ENCODE peak calls at places on chromosomes 16 and 17, in seven cellular contexts. A is HCT116, K is fibroblast of lung, P is AG04450, M is cardiac muscle cell, J is A549, N is mucosa of descending colon. Z is an unnamed sample.
A peak's percentile ranks its signal among the peaks of the same experiment; 100 is the strongest.

GRCh38 chr17:74305865-74306654 is 20.0 kb upstream of the KIF19 start:
- DNase-seq in A (no peak), N (peak; percentile 29), K (no peak), J (peak; percentile 28), M (no peak), P (no peak), Z (no peak)

GRCh38 chr16:85678821-85679220 is 9.9 kb downstream of the GINS2 start:
- DNase-seq in K (no peak), M (no peak), A (no peak), N (peak; percentile 74), J (no peak), P (no peak), Z (no peak)

GRCh38 chr17:48551601-48552452 is 6.9 kb upstream of the HOXB2 start:
- DNase-seq in N (no peak), A (no peak), K (peak; percentile 55), J (no peak), P (no peak), M (no peak), Z (no peak)

GRCh38 chr17:2146132-2146871 is 91.4 kb downstream of the HIC1 start:
- DNase-seq in A (no peak), K (no peak), M (no peak), N (no peak), J (no peak), P (no peak), Z (no peak)

GRCh38 chr17:47864791-47865216 is 13.8 kb upstream of the SP6 start:
- DNase-seq in J (no peak), K (no peak), P (no peak), N (no peak), M (no peak), A (no peak), Z (no peak)

GRCh38 chr17:12732366-12732765 is 56.9 kb upstream of the ARHGAP44 start:
- DNase-seq in A (no peak), P (no peak), K (no peak), M (no peak), N (no peak), J (no peak), Z (no peak)

GRCh38 chr16:79186196-79186595 is 414.3 kb downstream of the MAF start:
- DNase-seq in K (no peak), N (no peak), M (peak; percentile 14), J (no peak), A (no peak), P (no peak), Z (no peak)

GRCh38 chr17:72539981-72540897 is 419.4 kb downstream of the SOX9 start:
- DNase-seq in N (peak; percentile 80), J (peak; percentile 79), M (peak; percentile 84), A (peak; percentile 45), K (peak; percentile 72), P (no peak), Z (no peak)

GRCh38 chr16:24635900-24636610 is 93.4 kb upstream of the TNRC6A start:
- DNase-seq in N (peak; percentile 68), M (peak; percentile 52), J (peak; percentile 92), K (peak; percentile 96), A (no peak), P (peak; percentile 86), Z (peak; percentile 92)

GRCh38 chr17:71287246-71287828 is 833.5 kb upstream of the SOX9 start:
- DNase-seq in N (peak; percentile 24), P (no peak), A (no peak), K (no peak), J (no peak), M (no peak), Z (no peak)

GRCh38 chr17:60457148-60457547 is 34.9 kb downstream of the CHCT1 start:
- DNase-seq in J (no peak), N (no peak), P (no peak), A (no peak), K (no peak), M (no peak), Z (no peak)

GRCh38 chr17:80833952-80834895 is 157.4 kb upstream of the CHMP6 start:
- DNase-seq in N (peak; percentile 34), K (peak; percentile 77), P (no peak), J (no peak), M (no peak), A (no peak), Z (peak; percentile 80)

GRCh38 chr16:55915116-55915827 is 40.1 kb upstream of the CES5A start:
- DNase-seq in J (no peak), A (no peak), M (no peak), P (no peak), K (no peak), N (no peak), Z (no peak)

GRCh38 chr17:70320642-70321345 is 151.5 kb downstream of the KCNJ2 start:
- DNase-seq in K (peak; percentile 95), P (no peak), M (peak; percentile 14), N (peak; percentile 51), J (no peak), A (no peak), Z (no peak)

GRCh38 chr16:79001156-79001997 is 599.2 kb downstream of the MAF start:
- DNase-seq in J (no peak), K (no peak), N (no peak), A (no peak), M (peak; percentile 76), P (no peak), Z (no peak)

GRCh38 chr17:81991684-81992513 is 14.5 kb downstream of the ASPSCR1 start:
- DNase-seq in M (peak; percentile 25), K (peak; percentile 76), N (peak; percentile 89), P (no peak), A (no peak), J (peak; percentile 50), Z (peak; percentile 29)

GRCh38 chr17:61503961-61504360 is 51.7 kb downstream of the TBX4 start:
- DNase-seq in J (no peak), M (no peak), N (no peak), P (no peak), K (no peak), A (no peak), Z (no peak)

GRCh38 chr17:37841232-37841631 is 83.0 kb upstream of the TBC1D3K start:
- DNase-seq in M (no peak), P (no peak), N (no peak), A (no peak), J (no peak), K (no peak), Z (no peak)

DNA sequence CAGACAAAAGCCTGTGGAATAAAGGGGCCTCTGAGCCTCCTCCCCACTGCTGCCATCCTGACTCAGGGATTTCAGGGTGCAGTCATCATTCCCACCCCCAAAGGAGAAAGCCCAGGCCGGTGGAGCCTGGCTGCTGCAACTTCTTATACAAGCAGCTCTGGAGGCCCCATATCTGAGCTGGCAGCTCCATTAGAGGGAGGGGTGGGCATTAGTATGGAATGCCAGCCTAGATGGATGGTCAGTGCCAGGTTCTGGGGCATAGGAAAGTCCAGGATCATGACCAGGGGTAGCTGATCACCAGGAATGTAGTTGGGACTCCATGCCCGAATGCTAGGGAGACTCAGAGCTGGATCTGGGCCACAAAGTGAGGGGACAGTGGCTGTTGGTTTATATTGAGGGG is 581.0 kb downstream of the KCNJ18 start:
- DNase-seq in A (no peak), J (no peak), N (no peak), P (no peak), K (no peak), M (no peak), Z (no peak)
- H3K4me3 ChIP-seq in A (no peak overlapping the region), J (no peak overlapping the region), N (no peak overlapping the region), P (no peak overlapping the region), K (no peak overlapping the region), M (no peak overlapping the region), Z (no peak overlapping the region)

GRCh38 chr16:2816751-2817495 is at the start of gene PRSS21:
- DNase-seq in P (no peak), M (no peak), K (no peak), A (no peak), N (no peak), J (no peak), Z (no peak)
- TF ChIP-seq CTCF in P (peak; percentile 9), M (no peak), K (no peak), A (no peak), N (no peak), J (no peak), Z (no peak)

DNA sequence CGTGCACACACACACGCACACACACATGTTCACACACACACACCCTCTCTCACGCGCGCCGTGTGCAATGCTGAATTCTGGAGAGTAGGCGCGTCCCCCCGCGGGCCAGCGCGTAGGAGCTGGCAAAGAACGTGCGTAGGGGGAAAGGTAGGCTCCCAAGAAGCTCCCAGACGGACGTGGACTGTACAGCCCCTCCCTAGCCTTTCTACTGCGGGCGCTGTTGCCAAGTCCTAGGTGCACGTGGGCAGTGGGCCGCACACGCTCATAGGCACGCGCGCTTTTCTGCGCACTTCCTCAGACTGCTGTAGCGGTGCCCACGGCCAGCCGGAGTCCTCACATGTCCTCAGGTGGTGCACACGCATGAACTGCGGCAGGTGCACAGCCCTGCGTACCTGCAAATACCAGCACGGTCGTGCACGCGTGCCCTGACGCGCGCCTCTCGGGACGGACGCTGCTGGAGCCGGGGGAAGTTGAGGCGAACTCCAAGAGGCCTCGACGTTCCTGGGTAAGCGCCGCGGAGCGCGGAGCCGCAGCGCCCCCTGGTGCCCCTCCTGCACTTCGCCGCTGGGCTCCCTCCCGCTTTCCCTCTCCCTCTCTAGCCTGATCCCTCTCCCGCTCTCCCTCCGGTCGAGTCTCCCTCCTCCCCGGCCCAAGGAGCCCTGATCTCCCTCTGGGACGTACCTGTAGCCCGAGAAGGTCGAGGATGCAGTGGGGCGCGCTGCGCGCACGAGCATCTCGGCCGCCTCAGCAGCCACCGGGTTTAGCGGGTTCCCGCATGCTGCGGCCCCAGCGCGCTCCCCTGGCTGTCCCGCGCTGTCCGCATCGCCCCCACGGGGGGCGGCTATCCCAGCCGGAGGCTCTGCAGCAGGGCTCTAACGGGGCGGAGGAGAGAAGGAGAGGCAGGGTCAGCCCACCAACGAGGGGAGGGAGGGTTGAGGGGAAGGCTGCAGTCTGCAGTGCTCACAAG is 749 bp downstream of the GRIN2A start:
- DNase-seq in J (peak; percentile 69), K (peak; percentile 18), N (peak; percentile 56), M (peak; percentile 82), P (no peak), A (peak; percentile 21), Z (no peak)
- H3K4me3 ChIP-seq in J (peak overlapping the region; percentile 35), K (no peak overlapping the region), N (no peak overlapping the region), M (peak overlapping the region; percentile 33), P (no peak overlapping the region), A (no peak overlapping the region), Z (no peak overlapping the region)

DNA sequence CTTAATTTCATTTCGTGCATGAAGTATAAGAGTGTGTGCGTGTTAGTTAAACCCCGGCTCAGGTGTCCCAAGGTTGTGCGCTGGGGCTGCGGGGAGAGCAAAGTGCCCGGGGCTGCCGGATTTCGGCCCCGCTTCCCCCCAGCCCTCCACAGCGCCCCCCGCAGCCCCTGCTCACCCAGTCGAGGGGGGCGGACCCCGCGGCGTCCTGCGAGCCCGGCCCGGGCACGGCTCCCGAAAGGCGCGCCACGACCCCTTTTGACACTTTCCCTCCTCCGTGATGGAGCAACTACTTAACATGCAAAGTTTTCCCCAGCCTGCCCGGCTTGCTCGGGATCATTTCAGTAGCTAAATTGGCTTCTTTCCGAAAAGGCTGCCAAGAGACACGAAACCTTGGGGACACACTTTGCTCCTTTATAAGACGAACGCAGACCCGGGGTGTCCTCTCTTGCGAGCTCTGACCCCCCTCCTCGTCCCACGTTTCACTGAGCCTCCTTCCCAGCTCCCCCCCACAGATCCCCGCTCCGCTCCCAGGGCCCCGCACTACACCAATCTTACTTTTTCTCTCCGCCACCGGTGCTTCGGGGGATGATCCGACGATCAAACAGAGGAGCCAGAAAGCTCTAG is 589 bp downstream of the C17orf58 start:
- DNase-seq in K (peak; percentile 14), J (no peak), N (peak; percentile 36), A (no peak), P (no peak), M (peak; percentile 52), Z (no peak)
- TF ChIP-seq CTCF in K (no peak), J (no peak), N (no peak), A (no peak), P (no peak), M (peak; percentile 6), Z (no peak)

Z was measured in HFF-Myc.